ENCODE peak calls at places on chromosomes 16 and 17, in seven cellular contexts. One of them, this sample, is unnamed.

GRCh38 chr16:89355686-89356085 is 134.7 kb downstream of the ANKRD11 start:
- DNase-seq in activated T-helper 1 cell treated with anti-CD3 and anti-CD28 coated beads, Interleukin-2, amount 50 U/mL, for 16 hours: no peak
- DNase-seq in iPS-NIHi11: no peak
- DNase-seq in MG63: no peak
- DNase-seq in A673: no peak
- DNase-seq in tibial artery: no peak
- DNase-seq in COR-L47: no peak
- DNase-seq in this sample: no peak

GRCh38 chr16:455453-455852 is 30.0 kb downstream of the RAB11FIP3 start:
- DNase-seq in activated T-helper 1 cell treated with anti-CD3 and anti-CD28 coated beads, Interleukin-2, amount 50 U/mL, for 16 hours: no peak
- DNase-seq in iPS-NIHi11: no peak
- DNase-seq in MG63: no peak
- DNase-seq in A673: no peak
- DNase-seq in tibial artery: no peak
- DNase-seq in COR-L47: no peak
- DNase-seq in this sample: no peak

GRCh38 chr17:34797724-34798123 is 163.5 kb downstream of the CCT6B start:
- DNase-seq in activated T-helper 1 cell treated with anti-CD3 and anti-CD28 coated beads, Interleukin-2, amount 50 U/mL, for 16 hours: peak
- DNase-seq in iPS-NIHi11: peak
- DNase-seq in MG63: peak
- DNase-seq in A673: peak
- DNase-seq in tibial artery: no peak
- DNase-seq in COR-L47: no peak
- DNase-seq in this sample: no peak

GRCh38 chr17:77036841-77037381 is 103.9 kb upstream of the SEC14L1 start:
- DNase-seq in activated T-helper 1 cell treated with anti-CD3 and anti-CD28 coated beads, Interleukin-2, amount 50 U/mL, for 16 hours: no peak
- DNase-seq in iPS-NIHi11: no peak
- DNase-seq in MG63: peak
- DNase-seq in A673: no peak
- DNase-seq in tibial artery: no peak
- DNase-seq in COR-L47: no peak
- DNase-seq in this sample: peak

GRCh38 chr17:38444151-38444550 is 15.9 kb downstream of the ARHGAP23 start:
- DNase-seq in activated T-helper 1 cell treated with anti-CD3 and anti-CD28 coated beads, Interleukin-2, amount 50 U/mL, for 16 hours: peak
- DNase-seq in iPS-NIHi11: peak
- DNase-seq in MG63: peak
- DNase-seq in A673: peak
- DNase-seq in tibial artery: peak
- DNase-seq in COR-L47: peak
- DNase-seq in this sample: peak

GRCh38 chr17:6786618-6787017 is 10.6 kb downstream of the FBXO39 start:
- DNase-seq in activated T-helper 1 cell treated with anti-CD3 and anti-CD28 coated beads, Interleukin-2, amount 50 U/mL, for 16 hours: no peak
- DNase-seq in iPS-NIHi11: no peak
- DNase-seq in MG63: peak
- DNase-seq in A673: peak
- DNase-seq in tibial artery: no peak
- DNase-seq in COR-L47: no peak
- DNase-seq in this sample: no peak

GRCh38 chr16:4067262-4068001 is 48.8 kb downstream of the ADCY9 start:
- DNase-seq in activated T-helper 1 cell treated with anti-CD3 and anti-CD28 coated beads, Interleukin-2, amount 50 U/mL, for 16 hours: no peak
- DNase-seq in iPS-NIHi11: no peak
- DNase-seq in MG63: no peak
- DNase-seq in A673: no peak
- DNase-seq in tibial artery: no peak
- DNase-seq in COR-L47: no peak
- DNase-seq in this sample: no peak

GRCh38 chr17:8732406-8733065 is 12.1 kb downstream of the CCDC42 start:
- DNase-seq in activated T-helper 1 cell treated with anti-CD3 and anti-CD28 coated beads, Interleukin-2, amount 50 U/mL, for 16 hours: no peak
- DNase-seq in iPS-NIHi11: no peak
- DNase-seq in MG63: no peak
- DNase-seq in A673: no peak
- DNase-seq in tibial artery: no peak
- DNase-seq in COR-L47: no peak
- DNase-seq in this sample: no peak

GRCh38 chr16:75820672-75821071 is 94.4 kb upstream of the CPHXL start:
- DNase-seq in activated T-helper 1 cell treated with anti-CD3 and anti-CD28 coated beads, Interleukin-2, amount 50 U/mL, for 16 hours: no peak
- DNase-seq in iPS-NIHi11: no peak
- DNase-seq in MG63: no peak
- DNase-seq in A673: no peak
- DNase-seq in tibial artery: no peak
- DNase-seq in COR-L47: no peak
- DNase-seq in this sample: no peak

GRCh38 chr17:4938670-4939553 is 934 bp downstream of the SLC25A11 start:
- DNase-seq in activated T-helper 1 cell treated with anti-CD3 and anti-CD28 coated beads, Interleukin-2, amount 50 U/mL, for 16 hours: no peak
- DNase-seq in iPS-NIHi11: no peak
- DNase-seq in MG63: no peak
- DNase-seq in A673: no peak
- DNase-seq in tibial artery: no peak
- DNase-seq in COR-L47: no peak
- DNase-seq in this sample: no peak